ENCODE peak calls at places on chromosomes 16 and 17, in six cellular contexts. Q is GM13977, F is AG10803, M is A673, T is MCF 10A, J is dorsolateral prefrontal cortex. H is an unnamed sample.

GRCh38 chr17:58401287-58401686 is 16.0 kb downstream of the RNF43 start:
- DNase-seq in Q (no peak), F (no peak), M (no peak), T (no peak), J (no peak), H (no peak)

GRCh38 chr16:78196527-78196926 is 97.1 kb downstream of the WWOX start:
- DNase-seq in Q (no peak), F (no peak), M (peak; percentile 14), T (no peak), J (no peak), H (no peak)

GRCh38 chr17:22469101-22469880 is 777.0 kb downstream of the KCNJ18 start:
- DNase-seq in Q (no peak), F (no peak), M (no peak), T (no peak), J (no peak), H (no peak)

GRCh38 chr17:15279011-15279477 is 13.9 kb upstream of the PMP22 start:
- DNase-seq in Q (no peak), F (peak; percentile 89), M (no peak), T (peak; percentile 69), J (no peak), H (no peak)

GRCh38 chr17:57751971-57752905 is 7.1 kb upstream of the CCDC182 start:
- DNase-seq in Q (no peak), F (no peak), M (no peak), T (no peak), J (no peak), H (no peak)

GRCh38 chr17:5203178-5203907 is 11.7 kb upstream of the ZNF594 start:
- DNase-seq in Q (no peak), F (peak; percentile 43), M (no peak), T (no peak), J (no peak), H (no peak)

GRCh38 chr17:1714488-1714979 is 4.4 kb upstream of the TLCD2 start:
- DNase-seq in Q (no peak), F (peak; percentile 99), M (peak; percentile 98), T (peak; percentile 97), J (peak; percentile 81), H (no peak)

GRCh38 chr16:83995756-83996155 is 27.7 kb downstream of the NECAB2 start:
- DNase-seq in Q (no peak), F (no peak), M (no peak), T (no peak), J (peak; percentile 59), H (no peak)

GRCh38 chr17:28133562-28133970 is 91.1 kb downstream of the NLK start:
- DNase-seq in Q (no peak), F (peak; percentile 60), M (peak; percentile 61), T (peak; percentile 3), J (no peak), H (no peak)

GRCh38 chr16:53099318-53100130 is 44.7 kb downstream of the CHD9 start:
- DNase-seq in Q (peak; percentile 54), F (peak; percentile 86), M (peak; percentile 87), T (peak; percentile 97), J (peak; percentile 89), H (peak; percentile 55)

GRCh38 chr16:79393121-79393520 is 207.4 kb downstream of the MAF start:
- DNase-seq in Q (no peak), F (no peak), M (no peak), T (no peak), J (no peak), H (no peak)

GRCh38 chr17:4948997-4949320 is 629 bp upstream of the PFN1 start:
- DNase-seq in Q (peak; percentile 93), F (peak; percentile 89), M (peak; percentile 93), T (peak; percentile 90), J (peak; percentile 69), H (peak; percentile 93)

GRCh38 chr17:48241131-48241591 is 133.6 kb downstream of the SNX11 start:
- DNase-seq in Q (peak; percentile 46), F (peak; percentile 81), M (peak; percentile 72), T (peak; percentile 65), J (no peak), H (peak; percentile 66)

GRCh38 chr17:64599187-64599676 is 62.9 kb downstream of the SMURF2 start:
- DNase-seq in Q (no peak), F (no peak), M (no peak), T (no peak), J (no peak), H (peak; percentile 28)

GRCh38 chr17:17741346-17742023 is 60.2 kb downstream of the RAI1 start:
- DNase-seq in Q (no peak), F (peak; percentile 47), M (peak; percentile 23), T (no peak), J (peak; percentile 89), H (no peak)

GRCh38 chr17:47882247-47882646 is 13.8 kb upstream of the SP2 start:
- DNase-seq in Q (no peak), F (peak; percentile 76), M (no peak), T (peak; percentile 9), J (no peak), H (no peak)

GRCh38 chr17:9205520-9206159 is 184.3 kb downstream of the NTN1 start:
- DNase-seq in Q (no peak), F (no peak), M (no peak), T (no peak), J (no peak), H (no peak)

GRCh38 chr17:75090871-75091854 is 3.4 kb downstream of the SLC16A5 start:
- DNase-seq in Q (no peak), F (no peak), M (no peak), T (peak; percentile 45), J (no peak), H (no peak)

GRCh38 chr17:80124351-80124981 is 22.5 kb downstream of the EIF4A3 start:
- DNase-seq in Q (peak; percentile 37), F (peak; percentile 62), M (no peak), T (peak; percentile 5), J (no peak), H (peak; percentile 43)

GRCh38 chr17:28828294-28829040 is 14.1 kb downstream of the FAM222B start:
- DNase-seq in Q (no peak), F (peak; percentile 40), M (no peak), T (peak; percentile 22), J (peak; percentile 8), H (no peak)

GRCh38 chr17:35218901-35219300 is 24.0 kb upstream of the SLFN5 start:
- DNase-seq in Q (no peak), F (no peak), M (no peak), T (no peak), J (no peak), H (peak; percentile 15)

GRCh38 chr17:51189628-51190027 is 23.4 kb downstream of the NME2 start:
- DNase-seq in Q (no peak), F (no peak), M (no peak), T (no peak), J (no peak), H (no peak)

DNA sequence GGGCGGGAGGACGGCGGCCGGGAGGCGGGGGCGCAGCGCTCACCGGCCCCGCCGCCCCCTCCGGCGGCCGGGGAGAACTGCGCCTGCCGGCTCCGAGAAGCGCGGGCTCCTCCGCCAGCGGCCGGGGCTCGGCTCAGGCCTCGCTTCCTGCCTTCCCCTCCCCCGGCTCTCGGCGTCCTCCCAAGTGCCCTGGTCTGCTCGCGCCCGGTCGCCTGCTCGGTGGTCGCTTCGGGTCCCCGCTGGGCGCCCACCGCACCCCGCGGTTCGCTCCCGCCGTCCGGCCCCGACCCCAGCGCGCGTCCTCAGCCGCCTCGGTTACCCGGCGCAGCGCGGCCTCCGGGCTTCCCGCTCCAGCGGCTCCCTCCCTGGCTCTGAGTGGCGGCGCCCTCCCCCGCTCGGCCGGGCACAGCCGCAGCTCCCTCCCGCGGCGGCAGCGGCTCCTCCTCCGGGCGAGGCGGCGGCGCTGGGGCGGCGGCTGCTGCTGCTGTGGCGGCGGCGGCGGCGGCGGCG is 294 bp downstream of the UBTF start:
- DNase-seq in Q (peak; percentile 88), F (peak; percentile 66), M (peak; percentile 69), T (peak; percentile 71), J (peak; percentile 37), H (peak; percentile 91)
- TF ChIP-seq CTCF in Q (peak; percentile 48), F (peak; percentile 12), M (no peak), T (peak; percentile 41), J (no peak), H (no peak)

GRCh38 chr16:4692460-4693295 is 684 bp upstream of the NUDT16L1 start:
- DNase-seq in Q (no peak), F (no peak), M (no peak), T (no peak), J (no peak), H (no peak)

GRCh38 chr16:4693956-4694663 is 748 bp downstream of the NUDT16L1 start:
- DNase-seq in Q (peak; percentile 89), F (peak; percentile 46), M (peak; percentile 51), T (peak; percentile 60), J (no peak), H (peak; percentile 88)

GRCh38 chr16:4694664-4695451 is 1.5 kb downstream of the NUDT16L1 start:
- DNase-seq in Q (no peak), F (peak; percentile 16), M (no peak), T (no peak), J (peak; percentile 71), H (no peak)

GRCh38 chr16:4691666-4692412 is 1.5 kb upstream of the NUDT16L1 start:
- DNase-seq in Q (no peak), F (no peak), M (no peak), T (no peak), J (no peak), H (no peak)

GRCh38 chr16:4693296-4693955 is at the start of gene NUDT16L1:
- DNase-seq in Q (peak; percentile 100), F (peak; percentile 92), M (peak; percentile 98), T (peak; percentile 94), J (peak; percentile 97), H (peak; percentile 100)
- TF ChIP-seq CTCF in Q (peak; percentile 18), F (no peak), M (no peak), T (no peak), J (peak; percentile 64), H (no peak)

DNA sequence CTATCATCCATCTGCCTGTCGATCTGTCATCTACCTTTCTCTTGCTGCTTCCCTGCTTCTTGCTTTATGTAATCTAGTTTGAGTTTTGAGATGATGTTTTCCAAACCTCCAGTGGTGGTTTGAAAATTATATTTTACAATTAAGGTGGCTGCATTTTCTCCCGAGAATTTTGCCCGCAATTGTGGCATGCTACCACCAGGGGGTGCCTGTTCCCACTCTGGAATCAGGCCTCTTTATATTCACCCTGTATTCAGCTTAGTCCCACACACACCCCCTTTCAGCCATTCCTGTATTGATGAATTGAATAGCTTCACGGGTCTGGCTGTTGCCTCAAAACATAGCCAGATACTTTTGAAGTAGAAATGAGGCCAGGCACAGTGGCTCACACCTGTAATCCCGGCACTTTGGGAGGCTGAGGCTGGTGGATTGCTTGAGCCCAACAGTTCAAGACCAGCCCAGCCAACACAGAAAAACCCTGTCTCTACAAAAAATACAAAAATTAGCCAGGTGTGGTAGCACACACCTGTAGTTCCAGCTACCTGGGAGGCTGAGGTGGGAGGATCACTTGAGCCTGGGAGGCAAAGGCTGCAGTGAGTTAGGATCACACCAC is 3.2 kb downstream of the PRSS22 start:
- DNase-seq in Q (peak; percentile 41), F (no peak), M (no peak), T (no peak), J (no peak), H (peak; percentile 35)
- TF ChIP-seq CTCF in Q (peak; percentile 36), F (peak; percentile 49), M (peak; percentile 65), T (peak; percentile 73), J (peak; percentile 35), H (no peak)

DNA sequence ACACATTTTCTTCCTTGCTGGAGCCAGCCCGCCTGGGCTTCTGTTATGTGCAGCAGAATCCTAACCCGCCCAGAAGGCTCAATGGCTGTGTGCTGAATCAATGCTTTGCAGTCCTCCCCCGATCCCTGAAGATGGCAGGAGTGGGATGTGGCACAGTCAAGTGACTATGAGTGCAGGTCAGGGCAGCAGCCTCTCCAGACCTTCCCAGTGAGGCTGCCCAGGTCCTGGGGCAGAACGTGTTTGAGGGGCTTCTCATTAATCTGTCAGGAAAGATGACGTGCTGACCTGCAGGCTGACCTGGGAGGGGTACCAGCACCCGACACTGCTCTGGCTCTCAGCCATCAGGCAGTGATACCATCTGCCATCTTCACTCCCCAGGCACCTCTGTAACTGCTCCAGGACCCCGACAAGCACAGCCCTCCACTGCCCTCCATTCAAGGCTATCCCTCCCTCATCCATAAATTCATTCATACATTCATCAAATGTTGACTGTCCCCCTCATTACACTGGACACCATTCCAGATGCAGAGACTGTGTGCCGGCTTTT is 35.1 kb downstream of the LRRC75A start:
- DNase-seq in Q (no peak), F (no peak), M (no peak), T (no peak), J (no peak), H (no peak)
- TF ChIP-seq CTCF in Q (no peak), F (no peak), M (peak; percentile 27), T (no peak), J (no peak), H (no peak)

H was measured in GM20000.